ENCODE peak calls at places on chromosomes 12 and 14, in five cellular contexts. F is astrocyte of the cerebellum, K is right atrium auricular region, P is lower lobe of right lung, W is neural progenitor cell. Y is an unnamed sample.
A peak's percentile ranks its signal among the peaks of the same experiment; 100 is the strongest.

GRCh38 chr12:47753021-47754001 is 5.4 kb downstream of the RAPGEF3 start:
- DNase-seq in F (no peak), K (peak; percentile 83), P (peak; percentile 90), W (no peak), Y (no peak)

GRCh38 chr12:93223440-93224426 is 154.0 kb upstream of the NUDT4 start:
- DNase-seq in F (no peak), K (no peak), P (no peak), W (no peak), Y (peak; percentile 39)

GRCh38 chr14:98791661-98792060 is 480.3 kb downstream of the BCL11B start:
- DNase-seq in F (no peak), K (no peak), P (no peak), W (no peak), Y (no peak)

GRCh38 chr14:59699422-59699821 is 122.8 kb upstream of the CCDC175 start:
- DNase-seq in F (no peak), K (no peak), P (no peak), W (no peak), Y (no peak)

GRCh38 chr14:58239259-58240210 is 5.1 kb upstream of the PSMA3 start:
- DNase-seq in F (peak; percentile 36), K (peak; percentile 80), P (peak; percentile 75), W (peak; percentile 78), Y (no peak)

GRCh38 chr14:64675246-64675645 is 29.0 kb upstream of the PLEKHG3 start:
- DNase-seq in F (no peak), K (no peak), P (no peak), W (no peak), Y (no peak)

GRCh38 chr14:85533821-85534271 is 3.9 kb downstream of the FLRT2 start:
- DNase-seq in F (no peak), K (no peak), P (peak; percentile 42), W (no peak), Y (no peak)

GRCh38 chr14:92173668-92174067 is 51.9 kb downstream of the CPSF2 start:
- DNase-seq in F (no peak), K (no peak), P (no peak), W (no peak), Y (no peak)

DNA sequence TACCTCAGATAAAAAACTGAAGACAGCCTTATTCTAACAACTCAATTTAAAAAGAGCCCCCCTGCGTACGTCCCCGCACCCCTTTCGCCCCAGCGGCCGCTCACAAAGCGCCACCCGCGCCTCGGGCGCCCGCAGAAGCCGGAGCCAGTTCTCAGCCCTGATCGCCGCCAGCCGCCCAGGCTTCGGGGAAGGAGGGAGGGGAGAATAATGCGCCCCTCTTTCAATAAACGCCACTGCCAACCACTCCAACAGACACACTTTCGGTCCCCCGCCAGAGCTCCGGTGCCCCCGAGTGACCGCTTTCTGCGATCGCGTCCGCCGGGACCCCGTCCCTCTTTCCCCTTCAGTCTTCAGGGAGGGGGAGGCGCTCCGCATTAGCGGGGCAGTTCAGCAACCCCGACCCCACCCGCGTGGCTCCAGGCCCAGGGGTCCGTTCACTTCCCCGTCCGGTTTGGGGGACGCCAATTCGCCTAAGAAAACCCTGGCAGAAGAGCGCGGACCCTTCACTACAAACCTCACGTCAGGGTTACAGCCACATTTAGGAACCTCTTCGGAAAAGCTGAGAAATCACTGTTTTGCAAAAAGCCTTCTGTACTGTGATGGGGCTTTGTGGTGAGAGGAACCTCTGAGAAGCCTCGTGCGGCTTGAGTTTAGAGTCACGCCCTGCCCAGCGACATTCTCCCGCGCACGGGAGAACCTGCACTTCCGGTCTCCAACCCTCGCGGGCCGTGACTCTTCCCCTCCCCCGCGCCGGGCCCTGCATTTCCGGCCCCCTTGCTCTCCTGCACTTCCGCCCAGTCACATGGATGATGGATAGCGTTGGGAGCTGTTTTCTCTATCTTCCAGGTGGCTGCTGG is 18.7 kb downstream of the FOXG1 start:
- DNase-seq in F (no peak), K (no peak), P (no peak), W (peak; percentile 56), Y (no peak)
- H3K4me3 ChIP-seq in F (peak overlapping the region; percentile 52), K (peak overlapping the region; percentile 25), P (no peak overlapping the region), W (peak overlapping the region; percentile 44), Y (peak overlapping the region; percentile 53)

DNA sequence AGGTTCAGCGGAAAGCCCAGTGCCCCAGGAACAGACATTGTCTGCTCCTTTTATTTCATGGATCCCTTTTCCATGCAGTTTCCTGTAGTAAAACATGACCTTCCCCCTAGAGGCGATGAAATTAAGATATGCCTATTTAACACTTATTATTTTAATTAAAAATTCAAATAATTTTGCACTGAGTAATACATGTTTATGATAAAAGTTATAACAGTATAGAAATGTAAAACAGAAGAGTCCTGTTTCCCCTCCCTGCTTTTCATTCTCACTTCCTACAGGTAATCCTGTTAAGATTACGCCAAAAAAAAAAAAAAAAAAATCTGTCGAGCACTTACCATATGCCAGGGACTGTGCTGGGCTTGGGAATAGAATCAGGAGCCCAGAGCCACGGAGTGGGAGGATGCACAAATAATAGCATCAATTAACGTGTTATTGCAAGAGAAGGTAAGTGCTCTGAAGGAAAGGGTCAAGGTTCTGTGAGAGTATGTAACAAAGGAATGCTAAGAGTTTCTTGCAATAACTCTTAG is 830 bp upstream of the LPCAT3 start:
- DNase-seq in F (no peak), K (no peak), P (no peak), W (no peak), Y (no peak)
- TF ChIP-seq CTCF in F (no peak), K (no peak), P (no peak), W (no peak), Y (no peak)

GRCh38 chr12:66131067-66131688 is 628 bp upstream of the LLPH start:
- DNase-seq in F (no peak), K (no peak), P (no peak), W (no peak), Y (no peak)
- H3K4me3 ChIP-seq in F (peak overlapping the region; percentile 100), K (peak overlapping the region; percentile 91), P (peak overlapping the region; percentile 77), W (peak overlapping the region; percentile 86), Y (peak overlapping the region; percentile 75)

DNA sequence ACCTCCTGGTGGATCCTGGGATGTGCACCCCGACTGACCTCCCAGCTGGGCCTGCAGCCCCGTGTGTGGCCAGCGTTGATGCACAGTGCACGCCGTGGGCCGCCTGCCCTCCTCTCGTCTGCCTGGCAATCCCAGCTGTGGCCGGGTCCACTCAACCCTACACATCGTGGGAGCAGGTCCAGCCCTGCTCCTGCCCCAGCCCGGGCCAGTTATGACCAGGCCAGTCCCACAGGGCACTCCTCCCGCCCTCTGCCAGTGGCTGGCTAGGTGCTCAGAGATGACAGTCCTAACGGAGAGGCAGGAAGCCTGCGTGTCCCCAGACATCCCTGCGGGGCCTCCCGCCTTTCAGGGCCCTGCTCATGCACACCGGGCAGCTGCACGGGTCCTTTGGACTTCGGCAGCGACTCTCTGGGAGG is 10.8 kb downstream of the GALNT9 start:
- DNase-seq in F (no peak), K (no peak), P (peak; percentile 40), W (no peak), Y (no peak)
- TF ChIP-seq CTCF in F (no peak), K (no peak), P (no peak), W (no peak), Y (no peak)

GRCh38 chr14:97571861-97572555 is 774.8 kb downstream of the VRK1 start:
- DNase-seq in F (no peak), K (no peak), P (no peak), W (no peak), Y (no peak)
- H3K4me3 ChIP-seq in F (no peak overlapping the region), K (no peak overlapping the region), P (no peak overlapping the region), W (no peak overlapping the region), Y (no peak overlapping the region)

DNA sequence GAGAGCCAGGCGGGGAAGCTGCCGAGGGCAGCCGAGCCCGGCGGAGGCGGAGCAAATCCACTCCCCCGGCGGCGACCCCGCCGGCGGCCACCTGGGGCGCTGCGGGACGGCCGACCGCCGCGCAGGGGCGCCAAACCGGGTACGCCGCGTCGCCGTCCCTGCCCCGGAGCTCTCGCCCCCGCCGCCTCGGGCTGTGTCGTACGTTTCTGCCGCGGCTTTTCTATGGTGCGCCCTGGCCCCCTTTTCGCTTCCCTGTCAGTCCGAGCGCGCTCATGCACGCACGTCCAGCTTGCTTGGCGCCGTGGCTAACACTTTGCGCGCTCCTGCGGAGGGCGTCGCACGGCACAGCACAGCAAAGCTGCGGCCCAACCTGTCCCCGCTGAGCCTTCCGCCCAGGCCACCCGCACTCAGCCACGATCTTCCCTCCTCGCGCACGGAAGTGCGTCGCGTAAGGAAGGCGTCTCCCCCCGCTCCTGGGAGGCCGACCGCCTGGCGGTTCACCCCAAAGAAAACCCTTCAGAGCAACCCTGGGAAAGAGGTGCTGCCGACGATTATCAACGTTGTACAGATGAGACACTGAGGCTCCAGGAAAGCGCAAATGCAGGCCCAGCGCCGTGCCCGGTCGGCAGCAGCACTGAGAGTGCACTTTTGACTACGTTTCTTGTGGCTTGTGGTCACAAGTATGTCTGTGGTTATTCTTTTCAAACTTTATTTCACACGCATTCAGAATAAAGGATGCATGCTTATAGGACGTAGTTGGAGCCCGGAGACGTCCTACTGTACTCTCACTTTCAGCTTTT is at the start of gene HECTD1:
- DNase-seq in F (peak; percentile 89), K (peak; percentile 86), P (peak; percentile 94), W (peak; percentile 96), Y (peak; percentile 52)
- TF ChIP-seq CTCF in F (peak; percentile 25), K (peak; percentile 96), P (peak; percentile 88), W (peak; percentile 74), Y (peak; percentile 44)

GRCh38 chr12:32753605-32754004 is 2.1 kb downstream of the YARS2 start:
- DNase-seq in F (no peak), K (no peak), P (no peak), W (no peak), Y (no peak)
- H3K4me3 ChIP-seq in F (peak overlapping the region; percentile 76), K (no peak overlapping the region), P (peak overlapping the region; percentile 87), W (peak overlapping the region; percentile 91), Y (peak overlapping the region; percentile 99)

GRCh38 chr14:37669242-37669641 is 73.8 kb downstream of the TTC6 start:
- DNase-seq in F (no peak), K (no peak), P (no peak), W (no peak), Y (no peak)
- TF ChIP-seq CTCF in F (no peak), K (no peak), P (no peak), W (no peak), Y (no peak)